ENCODE peak calls at places on chromosomes 11 and 22, in ten cellular contexts. A, N, H, K, P, U, Q, B, Y and F are unnamed samples.

GRCh38 chr11:58027341-58027740 is 3.4 kb upstream of the OR6Q1 start:
- DNase-seq in A (peak; percentile 87), N (no peak), H (no peak), K (no peak), P (no peak), U (no peak), Q (no peak), B (no peak), Y (no peak), F (no peak)

GRCh38 chr22:45226681-45227186 is 14.0 kb downstream of the KIAA0930 start:
- DNase-seq in A (no peak), N (peak; percentile 14), H (peak; percentile 28), K (peak; percentile 28), P (no peak), U (no peak), Q (peak; percentile 25), B (no peak), Y (no peak), F (peak; percentile 68)

GRCh38 chr11:94170953-94171352 is 42.3 kb downstream of the PANX1 start:
- DNase-seq in A (no peak), N (no peak), H (no peak), K (no peak), P (no peak), U (no peak), Q (no peak), B (no peak), Y (no peak), F (no peak)

GRCh38 chr11:32440920-32441319 is 5.6 kb upstream of the WT1 start:
- DNase-seq in A (no peak), N (no peak), H (peak; percentile 85), K (no peak), P (no peak), U (no peak), Q (no peak), B (peak; percentile 3), Y (no peak), F (no peak)

GRCh38 chr11:69670158-69670845 is 4.9 kb downstream of the LTO1 start:
- DNase-seq in A (peak; percentile 74), N (peak; percentile 69), H (peak; percentile 96), K (peak; percentile 84), P (peak; percentile 87), U (peak; percentile 93), Q (peak; percentile 75), B (peak; percentile 90), Y (peak; percentile 19), F (peak; percentile 87)

GRCh38 chr11:74671520-74672196 is 59.6 kb downstream of the CHRDL2 start:
- DNase-seq in A (peak; percentile 76), N (no peak), H (peak; percentile 18), K (no peak), P (peak; percentile 51), U (peak; percentile 25), Q (no peak), B (no peak), Y (no peak), F (peak; percentile 65)

GRCh38 chr11:16117989-16118810 is 238.1 kb downstream of the SOX6 start:
- DNase-seq in A (no peak), N (no peak), H (no peak), K (no peak), P (no peak), U (no peak), Q (no peak), B (no peak), Y (no peak), F (peak; percentile 3)

GRCh38 chr11:7537260-7537659 is 23.5 kb downstream of the PPFIBP2 start:
- DNase-seq in A (no peak), N (peak; percentile 1), H (no peak), K (no peak), P (no peak), U (no peak), Q (no peak), B (no peak), Y (no peak), F (no peak)

GRCh38 chr11:71936825-71937224 is 8.0 kb downstream of the RNF121 start:
- DNase-seq in A (peak; percentile 18), N (no peak), H (no peak), K (no peak), P (peak; percentile 75), U (peak; percentile 58), Q (no peak), B (no peak), Y (no peak), F (no peak)

GRCh38 chr22:30235687-30236170 is 10.8 kb downstream of the LIF start:
- DNase-seq in A (no peak), N (no peak), H (peak; percentile 74), K (peak; percentile 63), P (peak; percentile 90), U (peak; percentile 98), Q (no peak), B (no peak), Y (no peak), F (peak; percentile 94)

GRCh38 chr11:8870461-8871282 is 40.3 kb upstream of the AKIP1 start:
- DNase-seq in A (peak; percentile 67), N (peak; percentile 20), H (peak; percentile 90), K (peak; percentile 45), P (peak; percentile 86), U (peak; percentile 87), Q (peak; percentile 34), B (peak; percentile 59), Y (no peak), F (peak; percentile 63)

GRCh38 chr11:42205518-42205917 is 746.1 kb upstream of the LRRC4C start:
- DNase-seq in A (no peak), N (no peak), H (peak; percentile 45), K (no peak), P (no peak), U (no peak), Q (no peak), B (no peak), Y (no peak), F (no peak)

GRCh38 chr11:110297082-110297725 is 790 bp upstream of the RDX start:
- DNase-seq in A (peak; percentile 51), N (no peak), H (peak; percentile 56), K (no peak), P (no peak), U (peak; percentile 35), Q (no peak), B (no peak), Y (no peak), F (no peak)

GRCh38 chr11:18367431-18367830 is 26.9 kb upstream of the LDHA start:
- DNase-seq in A (peak; percentile 34), N (no peak), H (no peak), K (no peak), P (no peak), U (no peak), Q (no peak), B (no peak), Y (no peak), F (no peak)

GRCh38 chr11:3905080-3905953 is 49.9 kb downstream of the STIM1 start:
- DNase-seq in A (peak; percentile 79), N (no peak), H (no peak), K (peak; percentile 74), P (peak; percentile 76), U (peak; percentile 62), Q (no peak), B (no peak), Y (peak; percentile 31), F (no peak)

GRCh38 chr11:102318469-102318868 is 1.2 kb downstream of the BIRC3 start:
- DNase-seq in A (no peak), N (no peak), H (no peak), K (no peak), P (peak; percentile 79), U (peak; percentile 29), Q (no peak), B (no peak), Y (no peak), F (no peak)

GRCh38 chr11:56183459-56183858 is 7.0 kb downstream of the OR5J2 start:
- DNase-seq in A (no peak), N (no peak), H (no peak), K (no peak), P (no peak), U (no peak), Q (no peak), B (no peak), Y (no peak), F (no peak)

GRCh38 chr22:38267086-38267485 is 5.7 kb downstream of the TMEM184B start:
- DNase-seq in A (no peak), N (no peak), H (no peak), K (no peak), P (no peak), U (no peak), Q (no peak), B (no peak), Y (peak; percentile 17), F (no peak)

GRCh38 chr11:65375012-65375411 is 7.4 kb downstream of the SLC25A45 start:
- DNase-seq in A (no peak), N (no peak), H (no peak), K (no peak), P (no peak), U (no peak), Q (no peak), B (no peak), Y (no peak), F (no peak)

GRCh38 chr11:67368621-67369020 is 4.8 kb downstream of the CLCF1 start:
- DNase-seq in A (no peak), N (no peak), H (peak; percentile 22), K (no peak), P (no peak), U (no peak), Q (no peak), B (no peak), Y (no peak), F (no peak)

GRCh38 chr22:32661737-32662586 is 139.5 kb upstream of the TIMP3 start:
- DNase-seq in A (no peak), N (no peak), H (no peak), K (no peak), P (no peak), U (no peak), Q (no peak), B (no peak), Y (no peak), F (no peak)

GRCh38 chr11:46696212-46696558 is 4.2 kb downstream of the ARHGAP1 start:
- DNase-seq in A (no peak), N (no peak), H (no peak), K (no peak), P (no peak), U (no peak), Q (peak; percentile 80), B (no peak), Y (no peak), F (peak; percentile 87)